ENCODE peak calls at places on chromosomes 3 and 15, in six cellular contexts. L is amniotic epithelial cell; O is nephron progenitor cell; G is activated T-cell treated with anti-CD3 and anti-CD28 coated beads, Interleukin-2, amount 50 U/mL, for 4 hours; B is NCI-H1105; P is tibial artery. R is an unnamed sample.

GRCh38 chr3:12822725-12823373 is 18.5 kb downstream of the RPL32 start:
- DNase-seq in P (no peak), O (no peak), L (peak), G (no peak), B (no peak), R (no peak)

GRCh38 chr3:45125550-45126026 is 20.6 kb downstream of the CDCP1 start:
- DNase-seq in G (no peak), O (no peak), B (no peak), L (no peak), P (no peak), R (no peak)

GRCh38 chr3:106058485-106058884 is 189.7 kb upstream of the CBLB start:
- DNase-seq in O (no peak), G (no peak), P (no peak), L (no peak), B (no peak), R (no peak)

GRCh38 chr15:32730677-32731654 is 13.2 kb downstream of the GREM1 start:
- DNase-seq in L (peak), G (no peak), P (no peak), B (no peak), O (peak), R (no peak)

GRCh38 chr15:68666812-68667450 is 88.1 kb downstream of the CORO2B start:
- DNase-seq in O (no peak), L (no peak), P (no peak), G (no peak), B (no peak), R (no peak)

GRCh38 chr15:89091667-89092220 is 3.5 kb downstream of the ABHD2 start:
- DNase-seq in L (no peak), B (no peak), O (no peak), P (no peak), G (no peak), R (no peak)

GRCh38 chr3:149657458-149657795 is 398 bp downstream of the WWTR1 start:
- DNase-seq in O (no peak), G (no peak), P (peak), L (peak), B (no peak), R (peak)

GRCh38 chr3:46667657-46668056 is 25.8 kb downstream of the ALS2CL start:
- DNase-seq in O (no peak), P (peak), G (peak), B (no peak), L (no peak), R (no peak)

GRCh38 chr15:70478251-70478990 is 284.9 kb downstream of the UACA start:
- DNase-seq in L (no peak), P (peak), B (no peak), G (no peak), O (peak), R (no peak)

R was measured in CD8-positive, alpha-beta T cell.